ENCODE peak calls at places on chromosomes 12 and 14, in six cellular contexts. O is WTC11; C is activated CD4-positive, CD25-positive, alpha-beta regulatory T cell treated with anti-CD3 and anti-CD28 coated beads, Interleukin-2, amount 50 U/mL, for 16 hours; F is OCI-LY7; R is AG09319; P is GOT3. J is an unnamed sample.

GRCh38 chr12:46492471-46493351 is 120.1 kb upstream of the SLC38A2 start:
- DNase-seq in C (no peak), F (no peak), P (no peak), O (no peak), R (no peak), J (no peak)

GRCh38 chr14:60561845-60562746 is 53.1 kb downstream of the SIX6 start:
- DNase-seq in R (no peak), C (no peak), F (peak), O (peak), P (no peak), J (peak)

GRCh38 chr12:77591959-77592358 is 238.7 kb upstream of the NAV3 start:
- DNase-seq in P (no peak), C (no peak), F (no peak), O (no peak), R (no peak), J (no peak)

GRCh38 chr14:58239259-58240210 is 5.1 kb upstream of the PSMA3 start:
- DNase-seq in R (peak), P (no peak), F (peak), O (peak), C (peak), J (peak)

GRCh38 chr12:12726543-12727093 is 9.4 kb downstream of the CDKN1B start:
- DNase-seq in C (no peak), R (no peak), O (no peak), P (no peak), F (peak), J (peak)

GRCh38 chr14:63982156-63982555 is 129.4 kb downstream of the SYNE2 start:
- DNase-seq in C (no peak), R (no peak), P (no peak), O (no peak), F (no peak), J (no peak)

GRCh38 chr12:104748790-104749189 is 209.3 kb downstream of the SLC41A2 start:
- DNase-seq in R (no peak), P (no peak), O (no peak), F (no peak), C (no peak), J (no peak)

GRCh38 chr14:55388160-55388559 is 23.5 kb downstream of the ATG14 start:
- DNase-seq in P (no peak), O (no peak), C (no peak), F (no peak), R (no peak), J (no peak)

GRCh38 chr12:98385636-98386035 is 129.8 kb upstream of the TMPO start:
- DNase-seq in O (no peak), F (no peak), C (no peak), R (no peak), P (no peak), J (no peak)

GRCh38 chr12:93363854-93364297 is 13.8 kb upstream of the NUDT4 start:
- DNase-seq in O (no peak), P (no peak), F (no peak), R (no peak), C (no peak), J (no peak)

GRCh38 chr12:104207416-104207941 is 8.1 kb upstream of the TXNRD1 start:
- DNase-seq in P (no peak), R (no peak), O (no peak), C (no peak), F (no peak), J (no peak)

GRCh38 chr14:59427653-59428578 is 37.3 kb downstream of the GPR135 start:
- DNase-seq in P (no peak), O (no peak), F (no peak), C (no peak), R (no peak), J (no peak)

GRCh38 chr12:46875095-46875494 is 49.3 kb upstream of the SLC38A4 start:
- DNase-seq in O (no peak), C (no peak), F (no peak), R (no peak), P (no peak), J (no peak)

GRCh38 chr12:57216014-57216891 is at the start of gene NXPH4:
- DNase-seq in C (no peak), F (peak), P (peak), R (no peak), O (peak), J (no peak)

GRCh38 chr14:104865631-104866441 is 768 bp downstream of the CEP170B start:
- DNase-seq in O (peak), F (no peak), R (peak), P (peak), C (no peak), J (peak)

GRCh38 chr14:56891226-56891625 is 80.9 kb upstream of the OTX2 start:
- DNase-seq in F (no peak), O (no peak), P (no peak), C (no peak), R (no peak), J (no peak)

GRCh38 chr14:54814076-54814475 is 88.5 kb downstream of the GCH1 start:
- DNase-seq in O (peak), C (no peak), P (no peak), F (peak), R (no peak), J (no peak)

GRCh38 chr14:23299558-23299957 is 3.1 kb downstream of the PPP1R3E start:
- DNase-seq in F (peak), P (no peak), R (no peak), O (no peak), C (no peak), J (peak)

GRCh38 chr12:71476513-71476912 is 36.9 kb downstream of the LGR5 start:
- DNase-seq in C (no peak), R (peak), P (peak), F (no peak), O (no peak), J (no peak)

GRCh38 chr14:50778757-50779483 is 52.0 kb downstream of the NIN start:
- DNase-seq in F (no peak), O (no peak), R (no peak), P (no peak), C (no peak), J (no peak)

J was measured in foreskin melanocyte.